ENCODE peak calls at places on chromosome 4, in five cellular contexts. R is epithelial cell of esophagus, Y is foreskin fibroblast, A is mucosa of descending colon, M is HCT116. H is an unnamed sample.

GRCh38 chr4:101400096-101400495 is 52.8 kb upstream of the PPP3CA start:
- DNase-seq in R (peak; percentile 12), Y (peak; percentile 36), A (no peak), M (no peak), H (no peak)

GRCh38 chr4:79164961-79165610 is 160.8 kb downstream of the NAA11 start:
- DNase-seq in R (no peak), Y (no peak), A (no peak), M (no peak), H (no peak)

GRCh38 chr4:159308571-159309340 is 205.9 kb downstream of the RAPGEF2 start:
- DNase-seq in R (peak; percentile 46), Y (peak; percentile 11), A (no peak), M (no peak), H (no peak)

GRCh38 chr4:340011-340410 is 2.4 kb downstream of the ZNF141 start:
- DNase-seq in R (no peak), Y (no peak), A (no peak), M (no peak), H (no peak)

GRCh38 chr4:121182296-121182695 is 18.2 kb upstream of the TNIP3 start:
- DNase-seq in R (peak; percentile 13), Y (no peak), A (peak; percentile 42), M (no peak), H (no peak)

GRCh38 chr4:76702440-76703122 is 195.4 kb downstream of the SOWAHB start:
- DNase-seq in R (no peak), Y (no peak), A (no peak), M (no peak), H (no peak)

GRCh38 chr4:68865760-68866159 is 50.0 kb downstream of the UGT2B10 start:
- DNase-seq in R (no peak), Y (no peak), A (no peak), M (no peak), H (no peak)

GRCh38 chr4:6042293-6043063 is 24.2 kb upstream of the C4orf50 start:
- DNase-seq in R (no peak), Y (no peak), A (no peak), M (no peak), H (no peak)

GRCh38 chr4:70709551-70710080 is 12.1 kb upstream of the RUFY3 start:
- DNase-seq in R (no peak), Y (no peak), A (no peak), M (no peak), H (no peak)

GRCh38 chr4:24794916-24795665 is at the start of gene SOD3:
- DNase-seq in R (peak; percentile 16), Y (peak; percentile 84), A (peak; percentile 78), M (no peak), H (no peak)

GRCh38 chr4:176044589-176044951 is 21.1 kb upstream of the WDR17 start:
- DNase-seq in R (no peak), Y (no peak), A (no peak), M (no peak), H (no peak)

DNA sequence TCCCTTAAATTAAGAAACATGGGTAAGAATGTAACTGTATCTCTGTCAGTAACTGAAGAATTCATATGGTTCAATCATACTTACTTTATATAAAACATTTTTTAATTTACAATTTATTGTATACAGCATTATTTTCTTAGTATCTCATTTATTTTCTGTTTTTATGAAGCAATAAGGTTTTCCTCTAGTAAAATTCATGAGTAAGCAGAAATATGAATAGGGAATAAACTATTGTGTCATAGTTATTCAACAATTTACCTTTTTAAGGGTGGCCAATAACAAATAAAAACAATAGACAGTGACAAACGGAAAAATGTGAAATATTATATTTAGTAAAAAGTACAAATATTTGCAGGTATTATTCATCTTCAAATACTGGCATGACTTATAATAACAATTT is 624.4 kb downstream of the TECRL start:
- DNase-seq in R (no peak), Y (no peak), A (no peak), M (no peak), H (no peak)
- TF ChIP-seq CTCF in R (no peak), Y (no peak), A (no peak), M (no peak), H (no peak)

GRCh38 chr4:88600129-88600849 is 8.0 kb downstream of the HERC3 start:
- DNase-seq in R (peak; percentile 79), Y (peak; percentile 34), A (no peak), M (no peak), H (no peak)
- H3K4me3 ChIP-seq in R (no peak overlapping the region), Y (no peak overlapping the region), A (no peak overlapping the region), M (no peak overlapping the region), H (no peak overlapping the region)

DNA sequence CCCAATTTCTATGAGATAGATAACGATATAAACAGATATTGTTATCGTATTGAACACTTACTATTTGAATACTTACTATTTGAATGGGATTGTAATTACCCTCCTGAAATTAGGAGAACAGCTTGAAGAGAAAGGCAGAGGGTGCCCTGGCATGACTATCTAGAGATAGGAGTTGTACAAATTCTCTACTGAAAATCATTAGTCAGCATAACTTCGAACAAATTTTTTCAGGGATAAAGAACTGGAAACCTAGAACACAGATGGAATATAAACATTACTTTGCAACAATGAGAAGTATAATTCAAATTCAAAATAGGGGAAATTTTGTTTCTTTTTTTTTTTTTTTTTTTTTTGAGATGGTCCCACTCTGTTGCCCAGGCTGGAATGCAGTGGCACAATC is 1096.8 kb downstream of the C4orf33 start:
- DNase-seq in R (no peak), Y (no peak), A (no peak), M (no peak), H (no peak)
- TF ChIP-seq CTCF in R (no peak), Y (no peak), A (no peak), M (no peak), H (no peak)

GRCh38 chr4:7973545-7973981 is 33.9 kb upstream of the AFAP1 start:
- DNase-seq in R (peak; percentile 91), Y (peak; percentile 40), A (no peak), M (no peak), H (no peak)

GRCh38 chr4:7970031-7970946 is 30.6 kb upstream of the AFAP1 start:
- DNase-seq in R (peak; percentile 49), Y (no peak), A (peak; percentile 75), M (no peak), H (no peak)

GRCh38 chr4:7968262-7968896 is 28.7 kb upstream of the AFAP1 start:
- DNase-seq in R (no peak), Y (no peak), A (no peak), M (no peak), H (no peak)

GRCh38 chr4:7971881-7972500 is 32.3 kb upstream of the AFAP1 start:
- DNase-seq in R (peak; percentile 58), Y (no peak), A (no peak), M (no peak), H (no peak)

DNA sequence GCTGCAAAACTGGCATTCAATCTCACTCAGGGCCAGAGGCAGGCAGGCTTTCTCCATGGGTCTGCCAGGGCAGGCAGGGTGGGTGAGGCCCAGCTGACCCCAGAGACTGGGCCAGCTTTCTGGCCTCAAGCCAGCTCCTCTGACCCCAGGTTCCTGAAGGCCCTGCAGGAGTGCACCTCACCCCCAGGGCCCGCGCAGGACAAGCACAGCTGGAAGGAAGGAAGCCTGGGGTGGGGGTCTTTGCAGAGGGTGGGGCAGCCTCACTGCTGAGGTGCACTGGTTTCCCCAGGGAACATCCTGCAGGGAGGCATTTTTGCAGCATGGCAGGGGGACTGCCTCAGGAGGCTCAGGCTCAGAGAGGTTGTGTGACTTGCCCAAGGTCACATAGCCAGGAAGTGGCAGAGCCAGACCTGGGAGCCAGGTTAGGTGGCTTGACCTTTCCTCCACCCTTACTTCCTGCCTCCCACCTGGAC is 31.5 kb upstream of the AFAP1 start:
- DNase-seq in R (no peak), Y (no peak), A (peak; percentile 46), M (no peak), H (no peak)
- H3K4me3 ChIP-seq in R (no peak overlapping the region), Y (no peak overlapping the region), A (no peak overlapping the region), M (peak overlapping the region; percentile 0), H (no peak overlapping the region)

DNA sequence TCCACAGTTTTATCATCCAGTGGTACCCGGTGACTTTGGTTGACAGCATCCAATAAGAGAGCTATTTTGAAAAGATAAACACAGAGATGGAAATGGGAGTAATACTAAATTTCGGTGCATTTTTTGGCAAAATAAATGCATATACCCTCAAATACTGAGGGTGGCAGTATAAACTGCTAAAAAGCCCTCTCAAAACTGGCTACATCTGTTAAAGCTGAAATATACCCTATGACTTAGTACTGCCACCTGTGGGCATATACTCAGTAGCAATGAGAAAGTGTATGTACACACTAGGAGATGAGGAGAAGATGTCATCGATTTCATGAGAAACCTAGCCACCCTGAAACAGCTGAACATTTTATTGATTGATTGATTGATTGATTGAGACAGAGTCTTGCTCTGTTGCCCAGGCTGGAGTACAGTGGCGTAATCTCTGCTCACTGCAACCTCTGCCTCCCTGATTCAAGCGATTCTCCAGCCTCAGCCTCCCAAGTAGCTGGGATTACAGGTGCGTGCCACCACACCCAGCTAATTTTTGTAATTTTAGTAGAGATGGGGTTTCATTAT is 12.2 kb upstream of the TMEM128 start:
- DNase-seq in R (peak; percentile 69), Y (peak; percentile 29), A (no peak), M (peak; percentile 74), H (peak; percentile 38)
- TF ChIP-seq CTCF in R (peak; percentile 44), Y (peak; percentile 38), A (no peak), M (peak; percentile 74), H (peak; percentile 49)

H was measured in HFF-Myc.